ENCODE peak calls at places on chromosome 12, in six cellular contexts. One of them, this sample, is unnamed. For H3K4me1, the result is how much of the 10 kb centered on the place peaks cover.

GRCh38 chr12:47095446-47096236 is 15.9 kb upstream of the AMIGO2 start:
- DNase-seq in ovary: no peak
- DNase-seq in uterus: no peak
- DNase-seq in A549: no peak
- DNase-seq in tibial nerve: no peak
- DNase-seq in stomach: no peak
- DNase-seq in this sample: no peak

GRCh38 chr12:90028620-90029051 is 320.0 kb upstream of the ATP2B1 start:
- DNase-seq in ovary: no peak
- DNase-seq in uterus: no peak
- DNase-seq in A549: no peak
- DNase-seq in tibial nerve: no peak
- DNase-seq in stomach: no peak
- DNase-seq in this sample: no peak

GRCh38 chr12:110338754-110339153 is 57.7 kb downstream of the ATP2A2 start:
- DNase-seq in ovary: no peak
- DNase-seq in uterus: no peak
- DNase-seq in A549: peak
- DNase-seq in tibial nerve: no peak
- DNase-seq in stomach: no peak
- DNase-seq in this sample: no peak

GRCh38 chr12:21771311-21771710 is 3.2 kb downstream of the KCNJ8 start:
- DNase-seq in ovary: no peak
- DNase-seq in uterus: no peak
- DNase-seq in A549: no peak
- DNase-seq in tibial nerve: no peak
- DNase-seq in stomach: no peak
- DNase-seq in this sample: no peak

GRCh38 chr12:116890330-116890729 is 9.1 kb upstream of the HRK start:
- DNase-seq in ovary: no peak
- DNase-seq in uterus: no peak
- DNase-seq in A549: no peak
- DNase-seq in tibial nerve: no peak
- DNase-seq in stomach: no peak
- DNase-seq in this sample: no peak

GRCh38 chr12:62701492-62701891 is 233.5 kb downstream of the PPM1H start:
- DNase-seq in ovary: no peak
- DNase-seq in uterus: no peak
- DNase-seq in A549: no peak
- DNase-seq in tibial nerve: no peak
- DNase-seq in stomach: no peak
- DNase-seq in this sample: no peak

GRCh38 chr12:113104953-113105510 is 30.5 kb downstream of the RASAL1 start:
- DNase-seq in ovary: no peak
- DNase-seq in uterus: no peak
- DNase-seq in A549: no peak
- DNase-seq in tibial nerve: no peak
- DNase-seq in stomach: no peak
- DNase-seq in this sample: no peak

GRCh38 chr12:23561536-23561935 is 387.9 kb downstream of the SOX5 start:
- DNase-seq in ovary: no peak
- DNase-seq in uterus: no peak
- DNase-seq in A549: no peak
- DNase-seq in tibial nerve: no peak
- DNase-seq in stomach: no peak
- DNase-seq in this sample: no peak

GRCh38 chr12:27437839-27438238 is 8.7 kb upstream of the SMCO2 start:
- DNase-seq in ovary: no peak
- DNase-seq in uterus: no peak
- DNase-seq in A549: no peak
- DNase-seq in tibial nerve: no peak
- DNase-seq in stomach: no peak
- DNase-seq in this sample: no peak

GRCh38 chr12:46332260-46332659 is 40.3 kb downstream of the SLC38A2 start:
- DNase-seq in ovary: no peak
- DNase-seq in uterus: no peak
- DNase-seq in A549: no peak
- DNase-seq in tibial nerve: no peak
- DNase-seq in stomach: no peak
- DNase-seq in this sample: no peak

GRCh38 chr12:1939745-1940607 is 21.5 kb upstream of the CACNA2D4 start:
- DNase-seq in ovary: peak
- DNase-seq in uterus: peak
- DNase-seq in A549: peak
- DNase-seq in tibial nerve: peak
- DNase-seq in stomach: peak
- DNase-seq in this sample: peak

GRCh38 chr12:90958995-90959394 is 4.0 kb upstream of the CCER1 start:
- DNase-seq in ovary: no peak
- DNase-seq in uterus: no peak
- DNase-seq in A549: no peak
- DNase-seq in tibial nerve: no peak
- DNase-seq in stomach: no peak
- DNase-seq in this sample: no peak

GRCh38 chr12:101697930-101698781 is 716 bp downstream of the CHPT1 start:
- DNase-seq in ovary: peak
- DNase-seq in uterus: peak
- DNase-seq in A549: peak
- DNase-seq in tibial nerve: peak
- DNase-seq in stomach: peak
- DNase-seq in this sample: peak

GRCh38 chr12:124399622-124400021 is 104.7 kb downstream of the RFLNA start:
- DNase-seq in ovary: peak
- DNase-seq in uterus: peak
- DNase-seq in A549: peak
- DNase-seq in tibial nerve: no peak
- DNase-seq in stomach: no peak
- DNase-seq in this sample: no peak

GRCh38 chr12:112978163-112979081 is at the start of gene OAS2:
- DNase-seq in ovary: peak
- DNase-seq in uterus: peak
- DNase-seq in A549: no peak
- DNase-seq in tibial nerve: peak
- DNase-seq in stomach: peak
- DNase-seq in this sample: peak

GRCh38 chr12:15726029-15726756 is 63.0 kb downstream of the EPS8 start:
- DNase-seq in ovary: no peak
- DNase-seq in uterus: no peak
- DNase-seq in A549: no peak
- DNase-seq in tibial nerve: no peak
- DNase-seq in stomach: no peak
- DNase-seq in this sample: no peak

GRCh38 chr12:69042970-69043369 is 110.0 kb upstream of the CPM start:
- DNase-seq in ovary: no peak
- DNase-seq in uterus: no peak
- DNase-seq in A549: no peak
- DNase-seq in tibial nerve: no peak
- DNase-seq in stomach: no peak
- DNase-seq in this sample: no peak

GRCh38 chr12:118830251-118830650 is 151.1 kb upstream of the SRRM4 start:
- DNase-seq in ovary: no peak
- DNase-seq in uterus: no peak
- DNase-seq in A549: no peak
- DNase-seq in tibial nerve: no peak
- DNase-seq in stomach: no peak
- DNase-seq in this sample: no peak

GRCh38 chr12:85468356-85469157 is 188.5 kb downstream of the ALX1 start:
- DNase-seq in ovary: peak
- DNase-seq in uterus: no peak
- DNase-seq in A549: peak
- DNase-seq in tibial nerve: peak
- DNase-seq in stomach: peak
- DNase-seq in this sample: no peak

GRCh38 chr12:31815096-31815495 is 86.3 kb upstream of the AMN1 start:
- DNase-seq in ovary: no peak
- DNase-seq in uterus: no peak
- DNase-seq in A549: no peak
- DNase-seq in tibial nerve: no peak
- DNase-seq in stomach: no peak
- DNase-seq in this sample: no peak

GRCh38 chr12:16349132-16349463 is 1.7 kb downstream of the MGST1 start:
- DNase-seq in ovary: peak
- DNase-seq in uterus: peak
- DNase-seq in A549: peak
- DNase-seq in tibial nerve: peak
- DNase-seq in stomach: peak
- DNase-seq in this sample: no peak

GRCh38 chr12:5043589-5044419 is at the start of gene KCNA5:
- DNase-seq in ovary: no peak
- DNase-seq in uterus: no peak
- DNase-seq in A549: no peak
- DNase-seq in tibial nerve: no peak
- DNase-seq in stomach: no peak
- DNase-seq in this sample: peak

GRCh38 chr12:57612711-57613426 is 1.6 kb downstream of the ARHGEF25 start:
- DNase-seq in ovary: no peak
- DNase-seq in uterus: peak
- DNase-seq in A549: no peak
- DNase-seq in tibial nerve: no peak
- DNase-seq in stomach: no peak
- DNase-seq in this sample: no peak

GRCh38 chr12:108518101-108518715 is 3.1 kb downstream of the FICD start:
- DNase-seq in ovary: no peak
- DNase-seq in uterus: no peak
- DNase-seq in A549: no peak
- DNase-seq in tibial nerve: no peak
- DNase-seq in stomach: no peak
- DNase-seq in this sample: no peak

GRCh38 chr12:54657048-54657696 is 9.0 kb upstream of the DCD start:
- DNase-seq in ovary: no peak
- DNase-seq in uterus: no peak
- DNase-seq in A549: no peak
- DNase-seq in tibial nerve: no peak
- DNase-seq in stomach: peak
- DNase-seq in this sample: no peak

DNA sequence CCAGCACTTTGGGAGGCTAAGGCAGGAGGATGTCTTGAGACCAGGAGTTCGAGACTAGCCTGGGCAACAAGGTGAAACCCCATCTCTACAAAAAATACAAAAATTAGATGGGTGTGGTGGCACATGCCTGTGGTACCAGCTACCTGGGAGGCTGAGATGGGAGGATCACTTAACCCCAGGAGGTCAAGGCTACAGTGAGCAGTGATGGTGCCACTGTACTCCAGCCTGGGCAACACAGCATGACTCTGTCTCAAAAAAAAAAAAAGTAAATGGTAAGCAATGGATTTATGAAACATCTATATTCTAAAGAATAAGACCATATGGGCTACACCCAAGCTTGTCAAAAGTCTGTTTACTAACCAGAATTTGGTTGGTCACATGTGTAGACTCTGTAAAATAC is 12.3 kb downstream of the FGD6 start:
- DNase-seq in ovary: no peak
- DNase-seq in uterus: no peak
- DNase-seq in A549: no peak
- DNase-seq in tibial nerve: no peak
- DNase-seq in stomach: no peak
- DNase-seq in this sample: no peak
- H3K4me1 ChIP-seq in ovary: under half
- H3K4me1 ChIP-seq in uterus: under half
- H3K4me1 ChIP-seq in A549: half or more
- H3K4me1 ChIP-seq in tibial nerve: under half
- H3K4me1 ChIP-seq in stomach: under half
- H3K4me1 ChIP-seq in this sample: under half

GRCh38 chr12:3753549-3754284 is 808 bp upstream of the CRACR2A start:
- DNase-seq in ovary: peak
- DNase-seq in uterus: peak
- DNase-seq in A549: no peak
- DNase-seq in tibial nerve: peak
- DNase-seq in stomach: no peak
- DNase-seq in this sample: peak

GRCh38 chr12:3750616-3751015 is 2.3 kb downstream of the CRACR2A start:
- DNase-seq in ovary: no peak
- DNase-seq in uterus: no peak
- DNase-seq in A549: no peak
- DNase-seq in tibial nerve: no peak
- DNase-seq in stomach: no peak
- DNase-seq in this sample: no peak

GRCh38 chr12:3751151-3752095 is 1.5 kb downstream of the CRACR2A start:
- DNase-seq in ovary: no peak
- DNase-seq in uterus: no peak
- DNase-seq in A549: no peak
- DNase-seq in tibial nerve: no peak
- DNase-seq in stomach: no peak
- DNase-seq in this sample: peak

GRCh38 chr12:3752096-3752709 is 706 bp downstream of the CRACR2A start:
- DNase-seq in ovary: no peak
- DNase-seq in uterus: no peak
- DNase-seq in A549: no peak
- DNase-seq in tibial nerve: peak
- DNase-seq in stomach: peak
- DNase-seq in this sample: peak

GRCh38 chr12:3752741-3753486 is at the start of gene CRACR2A:
- DNase-seq in ovary: peak
- DNase-seq in uterus: peak
- DNase-seq in A549: peak
- DNase-seq in tibial nerve: peak
- DNase-seq in stomach: peak
- DNase-seq in this sample: peak
- TF ChIP-seq POLR2A in ovary: no peak
- TF ChIP-seq POLR2A in uterus: no peak
- TF ChIP-seq POLR2A in A549: no peak
- TF ChIP-seq POLR2A in tibial nerve: no peak
- TF ChIP-seq POLR2A in stomach: no peak
- TF ChIP-seq POLR2A in this sample: no peak

DNA sequence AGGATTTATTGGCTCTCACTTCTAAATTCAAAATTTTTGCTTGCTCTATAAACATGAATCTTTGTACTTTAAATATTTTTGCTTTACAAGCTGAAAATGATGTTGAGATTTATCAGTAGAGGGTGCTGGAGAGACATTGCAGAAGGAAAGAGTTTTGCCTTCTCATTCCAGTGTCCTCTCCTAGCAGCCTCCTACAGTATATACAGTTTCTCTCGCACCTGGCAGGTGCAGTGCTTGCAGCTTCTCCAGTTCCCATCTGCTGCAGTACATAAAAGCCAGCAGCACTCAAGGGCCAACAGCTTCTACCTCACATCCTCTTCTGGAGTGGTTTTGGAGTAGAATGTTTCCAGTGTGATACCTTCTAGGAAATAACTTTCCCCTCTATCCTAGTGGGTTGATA is 601.8 kb upstream of the ATXN7L3B start:
- DNase-seq in ovary: no peak
- DNase-seq in uterus: no peak
- DNase-seq in A549: no peak
- DNase-seq in tibial nerve: no peak
- DNase-seq in stomach: no peak
- DNase-seq in this sample: no peak
- H3K4me1 ChIP-seq in ovary: under half
- H3K4me1 ChIP-seq in uterus: under half
- H3K4me1 ChIP-seq in A549: under half
- H3K4me1 ChIP-seq in tibial nerve: under half
- H3K4me1 ChIP-seq in stomach: under half
- H3K4me1 ChIP-seq in this sample: under half

DNA sequence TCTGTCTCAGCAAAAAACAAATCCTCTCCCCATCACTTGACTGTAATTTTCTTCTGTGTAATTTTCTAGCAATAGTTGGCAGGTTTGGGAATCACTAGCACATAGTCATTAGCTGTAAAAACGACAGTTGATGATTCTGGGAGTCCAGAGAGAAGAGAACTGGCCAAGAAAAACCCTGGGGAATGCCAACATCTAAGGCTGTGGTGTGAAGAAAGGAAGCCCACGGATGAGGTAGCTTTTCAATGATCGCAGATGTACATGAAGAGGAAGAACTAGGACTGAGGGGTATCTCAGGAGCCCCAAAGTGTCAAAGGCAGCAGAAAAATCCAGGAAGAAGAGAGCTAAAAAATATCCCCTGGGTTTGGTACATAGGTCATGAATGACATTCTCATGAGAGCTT is 126.4 kb upstream of the BCL2L14 start:
- DNase-seq in ovary: no peak
- DNase-seq in uterus: no peak
- DNase-seq in A549: no peak
- DNase-seq in tibial nerve: no peak
- DNase-seq in stomach: no peak
- DNase-seq in this sample: no peak
- TF ChIP-seq POLR2A in ovary: no peak
- TF ChIP-seq POLR2A in uterus: no peak
- TF ChIP-seq POLR2A in A549: no peak
- TF ChIP-seq POLR2A in tibial nerve: no peak
- TF ChIP-seq POLR2A in stomach: no peak
- TF ChIP-seq POLR2A in this sample: no peak

This sample was measured in spleen.